ENCODE peak calls at places on chromosomes 2 and 18, in four cellular contexts. M, K, F and O are unnamed samples.

GRCh38 chr2:61550375-61551209 is 12.4 kb upstream of the XPO1 start:
- DNase-seq in M (no peak), K (no peak), F (no peak), O (no peak)

GRCh38 chr18:8063733-8064132 is 496.6 kb downstream of the PTPRM start:
- DNase-seq in M (no peak), K (no peak), F (no peak), O (no peak)

GRCh38 chr2:180823546-180824141 is 156.8 kb upstream of the UBE2E3 start:
- DNase-seq in M (no peak), K (no peak), F (no peak), O (no peak)

GRCh38 chr2:46829240-46829970 is 86.2 kb downstream of the MCFD2 start:
- DNase-seq in M (no peak), K (no peak), F (no peak), O (no peak)

GRCh38 chr2:189751080-189751658 is 11.4 kb downstream of the OSGEPL1 start:
- DNase-seq in M (peak; percentile 17), K (no peak), F (peak; percentile 54), O (peak; percentile 49)

GRCh38 chr2:112242384-112242783 is 12.5 kb downstream of the ZC3H8 start:
- DNase-seq in M (no peak), K (no peak), F (no peak), O (no peak)

GRCh38 chr2:10397297-10397875 is 50.7 kb downstream of the ODC1 start:
- DNase-seq in M (no peak), K (no peak), F (no peak), O (no peak)

GRCh38 chr2:146837857-146838256 is 1007.0 kb upstream of the ACVR2A start:
- DNase-seq in M (no peak), K (no peak), F (no peak), O (no peak)

GRCh38 chr2:73998451-73998850 is 13.7 kb downstream of the TET3 start:
- DNase-seq in M (no peak), K (no peak), F (no peak), O (no peak)

GRCh38 chr18:35131387-35132283 is 90.4 kb downstream of the MAPRE2 start:
- DNase-seq in M (no peak), K (no peak), F (no peak), O (no peak)

GRCh38 chr18:3579701-3580100 is 129.7 kb downstream of the TGIF1 start:
- DNase-seq in M (no peak), K (no peak), F (no peak), O (no peak)

GRCh38 chr2:81247648-81248047 is 943.1 kb upstream of the LRRTM1 start:
- DNase-seq in M (no peak), K (peak; percentile 15), F (peak; percentile 80), O (no peak)

GRCh38 chr2:59029058-59029457 is 787.9 kb upstream of the FANCL start:
- DNase-seq in M (no peak), K (no peak), F (no peak), O (no peak)

GRCh38 chr2:11286749-11287148 is 57.7 kb downstream of the ROCK2 start:
- DNase-seq in M (no peak), K (no peak), F (no peak), O (peak; percentile 23)

GRCh38 chr18:8839285-8839684 is 133.9 kb downstream of the MTCL1 start:
- DNase-seq in M (no peak), K (no peak), F (no peak), O (no peak)

GRCh38 chr2:238163494-238164198 is 4.9 kb downstream of the ERFE start:
- DNase-seq in M (no peak), K (no peak), F (no peak), O (peak; percentile 69)

GRCh38 chr2:238166391-238167343 is 7.9 kb downstream of the ERFE start:
- DNase-seq in M (no peak), K (no peak), F (no peak), O (peak; percentile 25)

GRCh38 chr2:238164906-238165287 is 6.1 kb downstream of the ERFE start:
- DNase-seq in M (no peak), K (no peak), F (no peak), O (peak; percentile 21)

GRCh38 chr2:238167344-238167715 is 8.6 kb downstream of the ERFE start:
- DNase-seq in M (no peak), K (no peak), F (no peak), O (no peak)

DNA sequence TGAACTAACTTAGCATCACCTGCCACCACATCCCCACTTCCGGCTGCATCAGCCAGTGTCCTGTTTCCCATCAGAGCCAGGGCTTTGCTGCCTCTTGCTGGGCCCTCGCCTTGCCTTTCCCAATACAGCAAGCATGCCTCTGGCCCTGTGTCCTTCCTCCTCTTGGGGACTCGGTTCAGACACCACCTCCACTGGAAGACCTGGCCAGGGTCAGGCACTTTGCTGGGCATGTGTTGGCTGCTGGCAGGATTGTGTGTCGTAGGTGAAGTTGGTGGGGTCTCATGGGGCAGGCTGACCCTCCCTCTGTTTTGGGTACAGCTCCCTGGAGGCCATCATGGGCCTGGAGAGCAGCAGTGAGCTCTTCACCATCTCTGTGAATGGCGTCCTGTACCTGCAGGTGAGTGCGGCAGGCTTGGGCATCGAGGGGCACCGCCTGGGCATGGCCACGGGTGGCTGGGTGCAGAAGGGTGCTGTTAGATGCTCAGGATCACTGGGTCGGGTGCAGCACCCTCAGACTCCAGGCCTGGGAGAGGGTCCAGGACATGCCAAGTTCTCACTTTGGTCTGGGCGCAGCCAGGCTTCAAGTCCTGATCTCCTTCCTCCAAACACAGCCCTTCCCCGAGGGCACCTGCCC is 6.6 kb downstream of the ERFE start:
- DNase-seq in M (no peak), K (no peak), F (no peak), O (peak; percentile 16)
- TF ChIP-seq ZBTB33 in M (no peak), K (no peak), F (no peak), O (no peak)

GRCh38 chr2:69100220-69100723 is 87.3 kb downstream of the ANTXR1 start:
- DNase-seq in M (no peak), K (no peak), F (no peak), O (no peak)
- TF ChIP-seq FOXM1 in M (no peak), K (no peak), F (no peak), O (no peak)

GRCh38 chr2:119644186-119644585 is 34.8 kb upstream of the TMEM177 start:
- DNase-seq in M (no peak), K (no peak), F (no peak), O (no peak)
- TF ChIP-seq USF2 in M (no peak), K (no peak), F (no peak), O (no peak)

DNA sequence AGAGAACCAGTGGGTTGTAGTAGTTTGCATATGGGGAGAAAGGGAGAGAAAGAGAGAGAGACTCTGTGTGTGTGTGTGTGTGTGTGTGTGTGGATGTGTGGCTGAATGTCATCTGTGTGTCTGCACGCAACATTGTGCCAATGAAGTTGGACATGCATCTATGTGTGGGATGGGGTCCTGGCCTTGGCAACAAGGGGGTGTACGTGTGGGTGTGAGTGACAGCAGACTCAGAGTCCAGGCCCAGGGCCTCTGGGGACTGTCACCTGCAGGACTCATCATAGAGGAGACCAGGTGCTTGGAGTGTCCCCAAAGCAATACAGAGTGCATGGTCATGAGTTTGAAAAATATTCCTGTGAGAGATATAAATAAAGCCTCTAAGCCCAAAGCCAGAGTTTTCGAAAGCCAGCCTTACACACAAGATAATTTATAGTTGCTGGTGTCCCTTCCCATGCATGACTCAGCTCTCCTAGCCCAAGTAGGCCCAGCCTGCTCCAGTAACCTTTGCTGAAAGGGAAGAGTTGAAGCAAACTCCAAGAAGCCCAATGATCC is 59.9 kb downstream of the TNP1 start:
- DNase-seq in M (peak; percentile 27), K (no peak), F (no peak), O (no peak)
- TF ChIP-seq ZBTB33 in M (no peak), K (no peak), F (no peak), O (no peak)